ENCODE peak calls at places on chromosomes 13 and 19, in five cellular contexts. R is AG09309; I is CD8-positive, alpha-beta T cell; L is ovary; S is breast epithelium. C is an unnamed sample.

GRCh38 chr19:3670258-3670795 is 29.9 kb downstream of the PIP5K1C start:
- DNase-seq in R (peak; percentile 38), I (no peak), L (peak; percentile 90), S (peak; percentile 65), C (peak; percentile 34)

GRCh38 chr13:42985312-42986175 is 6.5 kb downstream of the EPSTI1 start:
- DNase-seq in R (no peak), I (no peak), L (peak; percentile 18), S (no peak), C (no peak)

GRCh38 chr13:98370806-98371553 is 193.9 kb upstream of the RNF113B start:
- DNase-seq in R (peak; percentile 82), I (no peak), L (peak; percentile 70), S (no peak), C (no peak)

GRCh38 chr13:73262862-73263627 is 204.2 kb downstream of the KLF5 start:
- DNase-seq in R (no peak), I (no peak), L (no peak), S (no peak), C (no peak)

GRCh38 chr13:114237415-114238112 is 2.9 kb downstream of the CDC16 start:
- DNase-seq in R (no peak), I (no peak), L (no peak), S (no peak), C (no peak)

GRCh38 chr19:47523473-47523872 is 8.6 kb upstream of the NAPA start:
- DNase-seq in R (no peak), I (no peak), L (no peak), S (no peak), C (no peak)

GRCh38 chr13:26377038-26377437 is 123.1 kb downstream of the CDK8 start:
- DNase-seq in R (no peak), I (no peak), L (no peak), S (no peak), C (no peak)

GRCh38 chr13:86002921-86003488 is 203.8 kb upstream of the SLITRK6 start:
- DNase-seq in R (no peak), I (no peak), L (no peak), S (no peak), C (no peak)

GRCh38 chr13:30113531-30113930 is 193.8 kb downstream of the KATNAL1 start:
- DNase-seq in R (no peak), I (no peak), L (no peak), S (no peak), C (no peak)

GRCh38 chr19:58581227-58582141 is 8.3 kb upstream of the MZF1 start:
- DNase-seq in R (peak; percentile 39), I (peak; percentile 92), L (peak; percentile 89), S (peak; percentile 80), C (no peak)

GRCh38 chr13:106573279-106573831 is 5.4 kb upstream of the ARGLU1 start:
- DNase-seq in R (peak; percentile 61), I (no peak), L (peak; percentile 65), S (no peak), C (no peak)

GRCh38 chr13:30898721-30899188 is 7.3 kb upstream of the MEDAG start:
- DNase-seq in R (peak; percentile 91), I (no peak), L (no peak), S (no peak), C (peak; percentile 44)

GRCh38 chr19:35959040-35959967 is 23.1 kb downstream of the LRFN3 start:
- DNase-seq in R (no peak), I (peak; percentile 77), L (no peak), S (no peak), C (no peak)

GRCh38 chr13:24900507-24900906 is 136.5 kb downstream of the RNF17 start:
- DNase-seq in R (no peak), I (no peak), L (no peak), S (no peak), C (no peak)

GRCh38 chr13:37144661-37145060 is 39.2 kb upstream of the CSNK1A1L start:
- DNase-seq in R (no peak), I (no peak), L (no peak), S (no peak), C (no peak)

GRCh38 chr13:26867451-26868067 is 107.0 kb upstream of the GPR12 start:
- DNase-seq in R (no peak), I (no peak), L (no peak), S (no peak), C (no peak)

DNA sequence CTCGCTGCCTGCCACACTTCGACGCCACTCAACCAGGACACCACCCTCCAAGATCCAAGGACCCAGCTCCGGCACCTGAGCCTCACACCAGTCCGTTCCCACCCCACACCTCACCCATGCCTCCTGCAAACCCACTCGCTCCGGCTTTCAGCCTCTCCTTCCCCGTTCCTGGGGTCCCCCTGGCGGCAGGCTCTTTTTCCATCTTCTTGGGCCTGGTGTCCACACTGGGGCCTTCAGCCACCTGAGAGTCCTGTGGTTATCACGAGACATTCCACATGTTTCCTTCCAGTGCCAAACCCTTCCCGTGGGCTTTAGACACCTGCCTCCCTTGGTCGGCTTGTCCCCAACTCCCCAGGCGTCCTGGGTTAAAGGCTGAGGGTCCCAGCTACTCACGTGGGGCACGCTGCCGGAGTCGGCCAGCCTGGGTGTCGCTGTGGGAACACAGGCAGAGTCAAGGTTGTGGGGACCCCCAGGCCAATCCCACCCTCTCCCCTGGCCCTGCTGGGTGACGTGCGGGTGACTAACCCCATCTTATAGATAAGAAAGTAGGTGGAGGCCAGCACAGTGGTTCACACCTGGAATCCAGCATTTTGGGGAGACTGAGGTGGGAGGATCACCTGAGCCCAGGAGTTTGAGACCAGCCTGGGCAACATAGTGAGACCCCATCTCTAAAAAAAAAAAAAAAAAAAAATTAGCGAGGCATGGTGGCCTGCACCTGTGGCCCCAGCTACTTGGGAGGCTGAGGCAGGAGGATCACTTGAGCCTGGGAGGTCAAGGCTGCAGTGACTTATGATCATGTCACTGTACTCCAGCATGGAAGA is 2.0 kb downstream of the JSRP1 start:
- DNase-seq in R (no peak), I (no peak), L (no peak), S (no peak), C (no peak)
- TF ChIP-seq CTCF in R (peak; percentile 47), I (no peak), L (no peak), S (no peak), C (peak; percentile 63)

DNA sequence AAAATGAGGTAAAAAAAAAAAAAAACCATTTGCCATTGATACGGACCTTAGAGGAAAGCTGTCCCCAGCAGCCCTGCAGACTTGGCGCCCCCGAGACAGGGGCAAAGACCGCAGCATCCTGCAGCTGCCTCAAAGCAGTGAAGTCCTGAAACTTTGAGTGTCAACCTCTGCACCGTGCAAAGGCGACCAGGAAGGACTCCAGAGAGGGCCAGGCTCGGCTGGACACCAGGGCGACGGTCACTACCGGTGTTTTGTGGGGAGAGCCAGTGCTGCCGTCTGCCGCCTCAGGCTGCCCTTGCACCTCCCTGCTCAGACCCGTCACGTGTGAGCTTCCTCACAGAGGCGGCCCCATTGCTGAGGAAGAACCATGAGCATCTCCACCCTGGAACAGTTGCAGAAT is 146.7 kb upstream of the SPACA7 start:
- DNase-seq in R (no peak), I (no peak), L (no peak), S (no peak), C (no peak)
- TF ChIP-seq CTCF in R (no peak), I (no peak), L (no peak), S (no peak), C (no peak)

DNA sequence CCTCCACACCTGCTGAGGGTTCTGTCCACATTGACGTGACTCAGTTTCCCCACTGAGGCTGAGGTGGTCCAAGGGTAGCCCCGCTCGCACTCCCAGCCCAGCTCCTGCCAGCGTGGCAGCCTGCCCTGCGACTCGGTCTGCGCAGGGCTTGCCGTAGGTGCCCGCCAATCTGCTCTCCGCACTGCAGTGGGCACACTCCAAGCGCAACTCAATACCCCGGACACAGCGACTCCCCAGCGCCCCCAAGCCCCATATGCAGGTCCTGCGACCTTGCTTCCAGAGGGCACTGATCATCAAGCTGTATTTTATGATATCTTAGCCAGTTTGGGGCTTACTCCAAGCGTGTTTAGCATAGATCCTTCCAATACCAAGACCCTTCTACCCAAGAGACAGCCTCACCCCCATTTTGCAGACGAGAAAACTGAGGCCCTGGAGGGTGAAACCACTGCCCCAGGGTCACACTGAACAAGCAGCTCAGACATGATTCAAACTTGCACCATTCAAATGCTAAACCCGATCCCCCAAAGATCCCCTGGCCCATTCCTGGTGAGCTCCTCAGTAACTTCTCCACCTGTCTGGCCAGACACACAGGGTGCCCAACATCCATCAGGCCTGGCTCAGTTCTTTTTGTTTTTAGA is 13.5 kb downstream of the PTPRS start:
- DNase-seq in R (no peak), I (no peak), L (no peak), S (no peak), C (no peak)
- TF ChIP-seq CTCF in R (no peak), I (no peak), L (no peak), S (no peak), C (no peak)

DNA sequence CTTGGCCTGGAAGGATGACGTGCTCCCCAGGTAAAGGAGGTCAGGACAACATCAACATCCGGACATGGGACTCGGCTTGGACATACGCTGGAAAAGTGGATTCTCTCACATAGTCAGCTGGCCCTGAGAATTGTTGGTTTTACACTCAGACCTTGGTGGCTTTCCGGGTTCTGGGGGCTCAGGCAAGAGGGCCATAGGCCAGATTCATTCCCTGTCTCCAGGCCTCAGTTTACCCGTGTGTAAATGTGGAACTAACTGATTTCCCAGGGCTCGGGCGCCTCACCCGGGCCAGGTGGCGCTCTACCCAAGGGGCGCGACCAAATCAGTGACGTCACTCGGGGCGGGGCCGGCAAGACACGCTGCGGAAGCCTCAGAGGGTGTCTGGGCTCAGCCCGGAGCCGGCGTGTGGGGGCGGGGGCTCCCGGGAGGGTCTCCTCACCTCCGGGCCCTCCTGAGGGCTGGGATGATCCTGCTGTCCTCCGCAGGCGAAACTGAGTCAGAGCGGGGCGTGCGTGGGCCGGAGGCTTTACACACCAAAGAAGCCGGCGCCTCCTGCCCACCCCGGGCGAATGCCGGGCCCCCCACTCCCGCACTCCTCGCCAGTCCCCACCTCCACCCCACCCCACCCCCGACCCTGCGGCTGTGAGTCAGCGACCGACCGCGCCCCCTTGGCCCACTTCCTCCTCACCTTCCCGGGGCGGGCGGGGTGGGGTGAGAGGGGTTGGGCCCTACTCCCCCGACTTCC is 861 bp upstream of the VASP start:
- DNase-seq in R (no peak), I (peak; percentile 99), L (peak; percentile 95), S (peak; percentile 97), C (peak; percentile 69)
- TF ChIP-seq CTCF in R (peak; percentile 56), I (peak; percentile 32), L (no peak), S (peak; percentile 36), C (peak; percentile 79)

C was measured in kidney epithelial cell.